ENCODE peak calls at places on chromosomes 1 and 21, in ten cellular contexts. M is cardiac muscle cell; U is head of caudate nucleus; T is progenitor cell of endocrine pancreas; W is lower lobe of right lung; K is activated CD4-positive, alpha-beta T cell treated with anti-CD3 and anti-CD28 coated beads for 48 hours; C is SW480; F is AML-193; D is aorta; V is GM20000. N is an unnamed sample.

GRCh38 chr1:7893529-7894180 is 40.8 kb upstream of the UTS2 start:
- DNase-seq in M (no peak), U (no peak), T (no peak), W (no peak), K (no peak), C (no peak), F (no peak), D (peak; percentile 83), V (no peak), N (no peak)

GRCh38 chr1:4633346-4633745 is 21.1 kb upstream of the AJAP1 start:
- DNase-seq in M (no peak), U (no peak), T (no peak), W (no peak), K (no peak), C (no peak), F (no peak), D (no peak), V (no peak), N (no peak)

GRCh38 chr1:237677979-237678378 is 212.7 kb downstream of the ZP4 start:
- DNase-seq in M (no peak), U (no peak), T (no peak), W (no peak), K (no peak), C (peak; percentile 28), F (no peak), D (no peak), V (no peak), N (no peak)

GRCh38 chr1:155834296-155834926 is 22.6 kb downstream of the GON4L start:
- DNase-seq in M (peak; percentile 1), U (no peak), T (no peak), W (no peak), K (no peak), C (no peak), F (no peak), D (no peak), V (no peak), N (no peak)

GRCh38 chr1:115012006-115012405 is 17.6 kb upstream of the TSHB start:
- DNase-seq in M (no peak), U (no peak), T (no peak), W (no peak), K (no peak), C (no peak), F (no peak), D (no peak), V (no peak), N (no peak)

GRCh38 chr1:70387507-70387906 is 23.6 kb upstream of the CTH start:
- DNase-seq in M (no peak), U (no peak), T (no peak), W (no peak), K (no peak), C (no peak), F (no peak), D (no peak), V (no peak), N (no peak)

GRCh38 chr1:30513396-30514136 is 209.8 kb downstream of the MATN1 start:
- DNase-seq in M (no peak), U (no peak), T (peak; percentile 8), W (no peak), K (no peak), C (no peak), F (no peak), D (no peak), V (no peak), N (no peak)

GRCh38 chr1:17684810-17685209 is 70.3 kb upstream of the ACTL8 start:
- DNase-seq in M (no peak), U (no peak), T (no peak), W (no peak), K (no peak), C (no peak), F (no peak), D (no peak), V (no peak), N (no peak)

GRCh38 chr1:29513357-29513756 is 277.0 kb downstream of the PTPRU start:
- DNase-seq in M (peak; percentile 40), U (peak; percentile 56), T (no peak), W (no peak), K (peak; percentile 28), C (peak; percentile 64), F (no peak), D (no peak), V (peak; percentile 30), N (peak; percentile 7)

GRCh38 chr21:32046191-32046590 is 173.4 kb downstream of the HUNK start:
- DNase-seq in M (no peak), U (no peak), T (no peak), W (no peak), K (no peak), C (no peak), F (no peak), D (no peak), V (no peak), N (no peak)

GRCh38 chr1:243924588-243925349 is 74.7 kb upstream of the AKT3 start:
- DNase-seq in M (no peak), U (no peak), T (no peak), W (no peak), K (no peak), C (no peak), F (no peak), D (no peak), V (no peak), N (no peak)

GRCh38 chr1:52530563-52531144 is 22.2 kb downstream of the TUT4 start:
- DNase-seq in M (no peak), U (no peak), T (no peak), W (no peak), K (no peak), C (no peak), F (no peak), D (no peak), V (no peak), N (no peak)

GRCh38 chr21:39014751-39015150 is 168.5 kb downstream of the PSMG1 start:
- DNase-seq in M (no peak), U (no peak), T (no peak), W (no peak), K (no peak), C (no peak), F (peak; percentile 69), D (no peak), V (no peak), N (no peak)

GRCh38 chr1:21384620-21385019 is 55.3 kb upstream of the NBPF3 start:
- DNase-seq in M (no peak), U (no peak), T (no peak), W (peak; percentile 81), K (no peak), C (no peak), F (no peak), D (no peak), V (no peak), N (no peak)

GRCh38 chr1:59481915-59482505 is 185.1 kb downstream of the FGGY start:
- DNase-seq in M (no peak), U (no peak), T (no peak), W (no peak), K (no peak), C (no peak), F (no peak), D (no peak), V (no peak), N (no peak)